ENCODE peak calls at places on chromosomes 4 and X, in ten cellular contexts. A is lower lobe of right lung, W is left ventricle myocardium inferior, Y is Peyer's patch, S is AG09309, M is fibroblast of mammary gland, Z is GM12865, R is dorsolateral prefrontal cortex, Q is ovary, J is epithelial cell of esophagus. E is an unnamed sample.

GRCh38 chr4:146095091-146095690 is 80.3 kb upstream of the LSM6 start:
- DNase-seq in A (no peak), W (no peak), Y (peak; percentile 78), S (peak; percentile 18), M (peak; percentile 77), Z (peak; percentile 79), R (peak; percentile 13), Q (no peak), J (peak; percentile 78), E (peak; percentile 76)

GRCh38 chr4:70802923-70803605 is 36.6 kb downstream of the GRSF1 start:
- DNase-seq in A (no peak), W (no peak), Y (no peak), S (no peak), M (no peak), Z (no peak), R (no peak), Q (no peak), J (peak; percentile 25), E (no peak)

GRCh38 chrX:29617276-29617675 is 598.1 kb upstream of the MAGEB2 start:
- DNase-seq in A (no peak), W (no peak), Y (no peak), S (peak; percentile 4), M (peak; percentile 73), Z (peak; percentile 5), R (no peak), Q (no peak), J (no peak), E (peak; percentile 77)

GRCh38 chr4:139735381-139736256 is 70.0 kb downstream of the MGST2 start:
- DNase-seq in A (peak; percentile 64), W (peak; percentile 35), Y (no peak), S (no peak), M (peak; percentile 12), Z (no peak), R (no peak), Q (peak; percentile 67), J (no peak), E (peak; percentile 22)

GRCh38 chr4:38160487-38161207 is 200.4 kb downstream of the PTTG2 start:
- DNase-seq in A (no peak), W (no peak), Y (peak; percentile 68), S (peak; percentile 96), M (peak; percentile 99), Z (peak; percentile 81), R (no peak), Q (no peak), J (peak; percentile 99), E (peak; percentile 95)

GRCh38 chr4:172202480-172203076 is 389.4 kb downstream of the GALNTL6 start:
- DNase-seq in A (no peak), W (no peak), Y (no peak), S (no peak), M (peak; percentile 49), Z (peak; percentile 62), R (no peak), Q (no peak), J (peak; percentile 55), E (peak; percentile 18)

GRCh38 chr4:55896622-55897021 is 43.2 kb downstream of the EXOC1 start:
- DNase-seq in A (no peak), W (no peak), Y (no peak), S (no peak), M (no peak), Z (no peak), R (no peak), Q (no peak), J (no peak), E (no peak)

GRCh38 chrX:108148524-108148923 is 56.9 kb downstream of the ATG4A start:
- DNase-seq in A (no peak), W (no peak), Y (no peak), S (no peak), M (no peak), Z (peak; percentile 52), R (no peak), Q (no peak), J (no peak), E (no peak)

GRCh38 chr4:158253350-158253980 is 43.2 kb downstream of the TMEM144 start:
- DNase-seq in A (no peak), W (no peak), Y (peak; percentile 66), S (peak; percentile 21), M (peak; percentile 67), Z (peak; percentile 61), R (peak; percentile 69), Q (peak; percentile 51), J (peak; percentile 64), E (peak; percentile 79)

GRCh38 chrX:1224954-1225353 is 12.5 kb upstream of the CRLF2 start:
- DNase-seq in A (no peak), W (no peak), Y (no peak), S (no peak), M (no peak), Z (peak; percentile 76), R (no peak), Q (no peak), J (no peak), E (no peak)

GRCh38 chr4:3531306-3531886 is 826 bp downstream of the LRPAP1 start:
- DNase-seq in A (no peak), W (no peak), Y (no peak), S (no peak), M (peak; percentile 7), Z (no peak), R (no peak), Q (no peak), J (peak; percentile 60), E (peak; percentile 13)

GRCh38 chr4:97548943-97549583 is 594.2 kb downstream of the STPG2 start:
- DNase-seq in A (no peak), W (no peak), Y (no peak), S (no peak), M (no peak), Z (peak; percentile 2), R (no peak), Q (no peak), J (peak; percentile 30), E (no peak)

GRCh38 chr4:78683352-78683751 is 92.8 kb upstream of the BMP2K start:
- DNase-seq in A (no peak), W (no peak), Y (no peak), S (no peak), M (no peak), Z (no peak), R (no peak), Q (no peak), J (no peak), E (no peak)

GRCh38 chrX:30005821-30006220 is 209.5 kb upstream of the MAGEB2 start:
- DNase-seq in A (no peak), W (no peak), Y (no peak), S (no peak), M (no peak), Z (no peak), R (no peak), Q (no peak), J (no peak), E (no peak)

GRCh38 chrX:50881028-50881427 is 29.5 kb upstream of the BMP15 start:
- DNase-seq in A (no peak), W (no peak), Y (no peak), S (no peak), M (no peak), Z (no peak), R (no peak), Q (no peak), J (peak; percentile 88), E (peak; percentile 5)

GRCh38 chrX:126376465-126376864 is 176.1 kb downstream of the DCAF12L1 start:
- DNase-seq in A (no peak), W (no peak), Y (no peak), S (no peak), M (no peak), Z (no peak), R (no peak), Q (no peak), J (no peak), E (no peak)

GRCh38 chr4:41709844-41710481 is 38.6 kb downstream of the PHOX2B start:
- DNase-seq in A (no peak), W (no peak), Y (no peak), S (peak; percentile 35), M (peak; percentile 84), Z (no peak), R (no peak), Q (no peak), J (peak; percentile 88), E (peak; percentile 33)

GRCh38 chr4:68373513-68373912 is 23.6 kb upstream of the YTHDC1 start:
- DNase-seq in A (peak; percentile 75), W (peak; percentile 78), Y (peak; percentile 79), S (no peak), M (peak; percentile 81), Z (no peak), R (peak; percentile 92), Q (peak; percentile 76), J (peak; percentile 73), E (peak; percentile 84)
- H3K4me3 ChIP-seq in A (peak overlapping the region; percentile 32), W (peak overlapping the region; percentile 49), Y (no peak overlapping the region), S (peak overlapping the region; percentile 26), M (peak overlapping the region; percentile 47), Z (no peak overlapping the region), R (peak overlapping the region; percentile 39), Q (peak overlapping the region; percentile 23), J (no peak overlapping the region), E (peak overlapping the region; percentile 25)

GRCh38 chr4:23298371-23298770 is 591.5 kb downstream of the PPARGC1A start:
- DNase-seq in A (no peak), W (no peak), Y (no peak), S (no peak), M (no peak), Z (no peak), R (no peak), Q (no peak), J (no peak), E (no peak)

GRCh38 chr4:23297327-23297726 is 592.5 kb downstream of the PPARGC1A start:
- DNase-seq in A (no peak), W (no peak), Y (no peak), S (no peak), M (no peak), Z (no peak), R (no peak), Q (no peak), J (no peak), E (no peak)
- TF ChIP-seq CTCF in A (no peak), W (no peak), Y (no peak), S (no peak), M (no peak), Z (no peak), R (no peak), Q (no peak), J (no peak), E (no peak)

DNA sequence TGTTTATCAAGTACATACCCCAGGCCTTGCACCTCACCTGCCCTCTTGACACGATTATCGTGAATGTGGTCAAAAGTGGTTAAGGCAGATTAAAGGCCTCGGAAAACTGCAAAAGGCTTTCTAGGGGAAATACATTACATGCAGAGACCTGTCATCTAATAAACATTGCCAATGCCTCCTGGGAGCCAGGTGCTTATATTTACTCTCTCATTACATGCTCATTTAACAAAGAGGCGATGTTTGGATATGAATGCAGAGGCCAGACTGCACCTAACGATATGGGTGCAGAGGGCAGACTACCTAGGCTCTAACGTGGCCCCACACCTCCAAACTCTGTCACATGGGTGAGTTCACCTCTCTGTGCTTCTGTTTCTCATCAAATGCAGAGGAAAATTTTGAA is 14.5 kb downstream of the CRMP1 start:
- DNase-seq in A (no peak), W (no peak), Y (no peak), S (no peak), M (no peak), Z (no peak), R (no peak), Q (no peak), J (no peak), E (no peak)
- H3K4me3 ChIP-seq in A (no peak overlapping the region), W (no peak overlapping the region), Y (no peak overlapping the region), S (no peak overlapping the region), M (no peak overlapping the region), Z (no peak overlapping the region), R (no peak overlapping the region), Q (no peak overlapping the region), J (no peak overlapping the region), E (no peak overlapping the region)

DNA sequence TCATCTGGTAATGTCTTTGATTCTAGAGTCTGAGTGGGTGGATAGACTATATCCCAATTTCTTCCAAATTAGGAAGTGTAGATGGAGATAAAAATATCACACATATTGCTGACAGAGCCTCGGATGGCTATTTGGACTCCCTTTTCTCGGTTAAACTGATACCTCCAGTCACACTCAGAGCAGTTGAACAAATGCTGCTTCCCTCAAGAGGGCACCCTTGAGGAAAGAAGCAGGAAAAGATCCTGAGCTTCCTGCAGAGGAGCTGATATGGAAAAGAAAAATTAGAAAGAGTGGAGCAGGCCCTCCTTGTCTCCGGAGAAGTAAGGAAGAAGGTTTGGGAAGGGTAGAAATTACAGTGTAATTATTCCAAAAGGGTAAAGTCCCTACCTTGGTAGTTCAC is 96.2 kb upstream of the CCSER1 start:
- DNase-seq in A (no peak), W (no peak), Y (no peak), S (no peak), M (no peak), Z (no peak), R (no peak), Q (no peak), J (peak; percentile 40), E (no peak)
- TF ChIP-seq CTCF in A (no peak), W (peak; percentile 19), Y (no peak), S (no peak), M (no peak), Z (no peak), R (peak; percentile 16), Q (no peak), J (peak; percentile 54), E (no peak)